ENCODE peak calls at places on chromosomes 1 and 21, in four cellular contexts. D, I, F and T are unnamed samples.

GRCh38 chr1:67771152-67771551 is 62.1 kb downstream of the GNG12 start:
- DNase-seq in D (no peak), I (no peak), F (no peak), T (no peak)

GRCh38 chr1:31101147-31101502 is 35.6 kb upstream of the PUM1 start:
- DNase-seq in I (no peak), D (no peak), F (no peak), T (no peak)

GRCh38 chr1:218536311-218536710 is 191.2 kb downstream of the TGFB2 start:
- DNase-seq in D (no peak), I (no peak), F (no peak), T (no peak)

GRCh38 chr1:112735752-112736151 is 20.6 kb upstream of the PPM1J start:
- DNase-seq in D (no peak), F (no peak), I (no peak), T (no peak)

GRCh38 chr1:197725044-197725443 is 50.2 kb downstream of the DENND1B start:
- DNase-seq in F (no peak), D (no peak), I (no peak), T (no peak)

GRCh38 chr1:200634449-200635122 is 14.0 kb upstream of the KIF14 start:
- DNase-seq in D (no peak), F (no peak), I (no peak), T (no peak)

GRCh38 chr1:186082235-186082937 is 292.7 kb downstream of the TPR start:
- DNase-seq in I (peak; percentile 61), F (peak; percentile 71), D (peak; percentile 38), T (peak; percentile 4)

GRCh38 chr1:17682403-17682802 is 72.7 kb upstream of the ACTL8 start:
- DNase-seq in I (no peak), F (no peak), D (no peak), T (no peak)

GRCh38 chr1:18118491-18118890 is 10.9 kb downstream of the IGSF21 start:
- DNase-seq in F (no peak), I (no peak), D (no peak), T (no peak)

GRCh38 chr1:16975211-16975610 is 5.2 kb downstream of the MFAP2 start:
- DNase-seq in I (no peak), F (no peak), D (no peak), T (no peak)

GRCh38 chr1:108678696-108679095 is 13.4 kb upstream of the PRPF38B start:
- DNase-seq in D (no peak), I (no peak), F (no peak), T (no peak)

GRCh38 chr21:44531606-44532128 is 8.3 kb downstream of the KRTAP10-1 start:
- DNase-seq in D (no peak), F (no peak), I (peak; percentile 3), T (peak; percentile 29)

GRCh38 chr1:13224480-13225060 is 1.4 kb downstream of the PRAMEF18 start:
- DNase-seq in F (no peak), I (no peak), D (no peak), T (no peak)

GRCh38 chr1:219304227-219305226 is 130.8 kb downstream of the LYPLAL1 start:
- DNase-seq in I (peak; percentile 46), D (no peak), F (no peak), T (no peak)

GRCh38 chr1:154272999-154273563 is 652 bp downstream of the HAX1 start:
- DNase-seq in D (no peak), F (no peak), I (no peak), T (no peak)

GRCh38 chr1:5481889-5482288 is 510.3 kb downstream of the NPHP4 start:
- DNase-seq in F (no peak), I (no peak), D (no peak), T (peak; percentile 1)

GRCh38 chr21:45868086-45868485 is 113.5 kb upstream of the COL6A1 start:
- DNase-seq in D (no peak), I (no peak), F (no peak), T (no peak)

GRCh38 chr1:247118946-247119446 is 14.8 kb upstream of the ZNF669 start:
- DNase-seq in D (no peak), F (no peak), I (no peak), T (peak; percentile 65)

GRCh38 chr1:3892748-3893147 is 7.3 kb downstream of the C1orf174 start:
- DNase-seq in D (peak; percentile 50), I (peak; percentile 36), F (no peak), T (no peak)

GRCh38 chr1:185853739-185854138 is 119.5 kb downstream of the HMCN1 start:
- DNase-seq in F (no peak), I (no peak), D (no peak), T (no peak)

GRCh38 chr1:74145086-74145485 is 52.9 kb downstream of the LRRIQ3 start:
- DNase-seq in D (no peak), I (no peak), F (no peak), T (no peak)

GRCh38 chr1:42152907-42153597 is at the start of gene GUCA2B:
- DNase-seq in I (no peak), D (no peak), F (no peak), T (no peak)

GRCh38 chr1:177306981-177307380 is 136.2 kb downstream of the BRINP2 start:
- DNase-seq in F (no peak), D (no peak), I (no peak), T (no peak)

GRCh38 chr1:29793653-29794348 is 557.5 kb downstream of the PTPRU start:
- DNase-seq in I (no peak), D (no peak), F (no peak), T (no peak)

GRCh38 chr1:54046671-54047383 is 6.2 kb downstream of the TMEM59 start:
- DNase-seq in F (no peak), I (no peak), D (no peak), T (no peak)

GRCh38 chr1:167722152-167722869 is 529 bp downstream of the MPZL1 start:
- DNase-seq in I (no peak), D (no peak), F (no peak), T (peak; percentile 65)

GRCh38 chr1:67005068-67005467 is 48.9 kb downstream of the SLC35D1 start:
- DNase-seq in D (peak; percentile 29), I (peak; percentile 25), F (no peak), T (no peak)

GRCh38 chr1:243407284-243408018 is 151.6 kb downstream of the SDCCAG8 start:
- DNase-seq in D (no peak), F (no peak), I (no peak), T (no peak)

GRCh38 chr1:39671433-39671792 is 494 bp downstream of the NT5C1A start:
- DNase-seq in I (peak; percentile 84), F (no peak), D (peak; percentile 84), T (no peak)

GRCh38 chr1:109370712-109371270 is 26.9 kb downstream of the SORT1 start:
- DNase-seq in I (no peak), F (no peak), D (no peak), T (no peak)

GRCh38 chr21:42471716-42472330 is 24.2 kb downstream of the RSPH1 start:
- DNase-seq in F (no peak), I (no peak), D (no peak), T (no peak)

GRCh38 chr1:64960731-64961130 is 5.6 kb downstream of the JAK1 start:
- DNase-seq in F (peak; percentile 85), I (no peak), D (no peak), T (no peak)

GRCh38 chr1:100710881-100711660 is 8.5 kb upstream of the VCAM1 start:
- DNase-seq in D (no peak), F (no peak), I (no peak), T (no peak)

GRCh38 chr1:21854090-21854750 is 42.2 kb downstream of the LDLRAD2 start:
- DNase-seq in I (no peak), F (no peak), D (no peak), T (no peak)

GRCh38 chr1:44037154-44037553 is 5.9 kb upstream of the SLC6A9 start:
- DNase-seq in I (no peak), F (no peak), D (no peak), T (no peak)

GRCh38 chr1:225820522-225821120 is 10.7 kb downstream of the EPHX1 start:
- DNase-seq in D (no peak), F (no peak), I (no peak), T (no peak)

GRCh38 chr21:36929622-36930021 is 36.8 kb downstream of the HLCS start:
- DNase-seq in I (no peak), F (no peak), D (no peak), T (no peak)
- TF ChIP-seq CTCF in I (no peak), F (no peak), D (no peak), T (peak; percentile 15)

DNA sequence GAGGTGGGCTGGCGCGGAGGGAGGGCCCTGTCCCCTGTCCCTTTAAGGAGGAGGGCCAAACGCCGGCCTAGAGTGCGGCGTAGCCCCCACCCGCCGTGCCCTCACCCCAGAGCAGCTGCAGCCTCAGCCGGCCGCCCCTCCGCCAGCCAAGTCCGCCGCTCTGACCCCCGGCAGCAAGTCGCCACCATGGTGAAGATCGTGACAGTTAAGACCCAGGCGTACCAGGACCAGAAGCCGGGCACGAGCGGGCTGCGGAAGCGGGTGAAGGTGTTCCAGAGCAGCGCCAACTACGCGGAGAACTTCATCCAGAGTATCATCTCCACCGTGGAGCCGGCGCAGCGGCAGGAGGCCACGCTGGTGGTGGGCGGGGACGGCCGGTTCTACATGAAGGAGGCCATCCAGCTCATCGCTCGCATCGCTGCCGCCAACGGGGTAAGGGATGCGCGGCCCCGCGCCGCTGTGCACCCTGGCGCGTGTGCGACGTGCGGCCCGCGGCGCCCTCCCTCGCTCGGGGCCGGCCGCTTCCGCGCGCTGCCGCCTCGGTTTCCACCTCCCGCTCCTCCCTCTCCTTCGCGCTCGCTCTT is at the start of gene PGM1:
- DNase-seq in F (peak; percentile 27), I (peak; percentile 75), D (peak; percentile 75), T (peak; percentile 67)
- H3K4me1 ChIP-seq in F (no peaks in the 10 kb centered on the region), I (peaks cover 82% of the 10 kb centered on the region), D (peaks cover 23% of the 10 kb centered on the region), T (peaks cover 16% of the 10 kb centered on the region)

GRCh38 chr1:24252185-24252584 is 65.1 kb upstream of the IFNLR1 start:
- DNase-seq in I (no peak), F (no peak), D (no peak), T (no peak)

GRCh38 chr1:24254783-24255182 is 64.4 kb upstream of the GRHL3 start:
- DNase-seq in D (no peak), F (no peak), I (no peak), T (no peak)

GRCh38 chr1:24251501-24251900 is 64.4 kb upstream of the IFNLR1 start:
- DNase-seq in F (no peak), D (no peak), I (no peak), T (no peak)

GRCh38 chr1:24255226-24255625 is 63.9 kb upstream of the GRHL3 start:
- DNase-seq in D (no peak), I (no peak), F (no peak), T (no peak)

GRCh38 chr1:24253569-24253968 is 65.6 kb upstream of the GRHL3 start:
- DNase-seq in I (no peak), F (no peak), D (no peak), T (no peak)
- TF ChIP-seq CTCF in I (no peak), F (peak; percentile 9), D (no peak), T (no peak)

DNA sequence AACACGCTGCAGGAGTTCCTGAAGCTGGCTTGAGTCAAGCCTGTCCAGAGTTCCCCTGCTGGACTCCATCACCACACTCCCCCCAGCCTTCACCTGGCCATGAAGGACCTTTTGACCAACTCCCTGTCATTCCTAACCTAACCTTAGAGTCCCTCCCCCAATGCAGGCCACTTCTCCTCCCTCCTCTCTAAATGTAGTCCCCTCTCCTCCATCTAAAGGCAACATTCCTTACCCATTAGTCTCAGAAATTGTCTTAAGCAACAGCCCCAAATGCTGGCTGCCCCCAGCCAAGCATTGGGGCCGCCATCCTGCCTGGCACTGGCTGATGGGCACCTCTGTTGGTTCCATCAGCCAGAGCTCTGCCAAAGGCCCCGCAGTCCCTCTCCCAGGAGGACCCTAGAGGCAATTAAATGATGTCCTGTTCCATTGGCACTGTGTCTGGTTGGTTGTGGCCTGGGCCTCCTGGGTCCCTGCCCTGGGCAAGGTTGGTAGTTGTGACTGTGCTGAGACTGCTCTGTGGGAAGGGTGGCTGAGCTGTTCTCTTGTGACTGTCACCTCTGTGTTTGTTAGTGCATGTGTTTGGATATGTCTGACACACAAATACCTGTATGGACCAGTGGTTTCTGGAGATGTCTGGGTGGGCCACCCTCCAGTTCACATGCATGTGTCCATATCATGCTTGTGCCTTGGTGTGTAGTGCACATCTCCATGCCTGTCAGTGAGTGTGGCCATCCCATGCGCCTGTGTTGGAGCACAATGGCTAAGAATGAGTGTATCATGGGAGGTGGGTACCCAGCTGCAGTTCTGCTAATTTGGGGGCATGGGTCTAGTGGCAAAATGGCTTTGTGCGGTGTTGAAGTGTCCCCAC is 1.4 kb downstream of the SH3BGRL3 start:
- DNase-seq in I (no peak), D (no peak), F (no peak), T (no peak)
- H3K4me1 ChIP-seq in I (peaks cover 92% of the 10 kb centered on the region), D (peaks cover 76% of the 10 kb centered on the region), F (peaks cover 52% of the 10 kb centered on the region), T (peaks cover 44% of the 10 kb centered on the region)